ENCODE peak calls at places on chromosomes 7 and 10, in nine cellular contexts. N, G, S, T, D, R, J, W and B are unnamed samples.

GRCh38 chr7:142866361-142867096 is 11.7 kb downstream of the EPHB6 start:
- DNase-seq in T (peak), W (no peak), J (peak), R (peak), G (no peak), S (no peak), D (peak), N (peak), B (no peak)

GRCh38 chr7:102081244-102081627 is 205.4 kb upstream of the SH2B2 start:
- DNase-seq in R (no peak), S (no peak), N (no peak), D (no peak), T (no peak), J (no peak), G (no peak), W (no peak), B (no peak)

GRCh38 chr7:122768827-122769226 is 66.1 kb upstream of the RNF148 start:
- DNase-seq in T (no peak), R (no peak), W (no peak), D (no peak), S (no peak), N (no peak), J (no peak), G (no peak), B (no peak)

GRCh38 chr10:124911124-124912051 is 30.5 kb upstream of the ZRANB1 start:
- DNase-seq in S (no peak), J (no peak), D (no peak), W (peak), G (no peak), T (no peak), R (no peak), N (no peak), B (no peak)

GRCh38 chr7:25850730-25851129 is 301.3 kb upstream of the NFE2L3 start:
- DNase-seq in D (no peak), W (no peak), N (no peak), T (no peak), R (no peak), J (no peak), G (no peak), S (no peak), B (no peak)

GRCh38 chr7:38171558-38172403 is 6.3 kb upstream of the STARD3NL start:
- DNase-seq in W (no peak), D (no peak), N (no peak), T (no peak), J (no peak), S (no peak), G (no peak), R (no peak), B (no peak)

GRCh38 chr10:23081891-23082290 is 13.5 kb upstream of the MSRB2 start:
- DNase-seq in G (no peak), R (no peak), T (no peak), S (no peak), J (no peak), N (peak), W (no peak), D (no peak), B (no peak)

GRCh38 chr7:157991351-157991750 is 596.3 kb downstream of the PTPRN2 start:
- DNase-seq in N (no peak), G (no peak), J (no peak), T (no peak), W (no peak), R (no peak), D (no peak), S (peak), B (no peak)

GRCh38 chr7:130954918-130955559 is 221.0 kb upstream of the KLF14 start:
- DNase-seq in W (no peak), S (no peak), N (no peak), R (no peak), T (no peak), G (no peak), J (no peak), D (no peak), B (no peak)

GRCh38 chr7:78562191-78562590 is 763.6 kb downstream of the PHTF2 start:
- DNase-seq in S (no peak), N (no peak), G (no peak), R (no peak), J (no peak), D (no peak), T (no peak), W (no peak), B (no peak)

GRCh38 chr10:96585726-96586418 is 940 bp downstream of the TM9SF3 start:
- DNase-seq in S (no peak), D (peak), W (no peak), N (peak), T (no peak), J (peak), R (no peak), G (no peak), B (no peak)